ENCODE peak calls at places on chromosomes 4 and X, in eight cellular contexts. One of them, this sample, is unnamed.

GRCh38 chr4:77176606-77177005 is 19.6 kb downstream of the CCNG2 start:
- DNase-seq in AG04450: no peak
- DNase-seq in choroid plexus epithelial cell: no peak
- DNase-seq in ovary: no peak
- DNase-seq in body of pancreas: no peak
- DNase-seq in CD4-positive, alpha-beta T cell: no peak
- DNase-seq in MCF 10A: no peak
- DNase-seq in MM.1S: no peak
- DNase-seq in this sample: no peak

GRCh38 chr4:123398803-123399637 is 2.4 kb downstream of the SPRY1 start:
- DNase-seq in AG04450: no peak
- DNase-seq in CD4-positive, alpha-beta T cell: no peak
- DNase-seq in choroid plexus epithelial cell: peak
- DNase-seq in MM.1S: peak
- DNase-seq in body of pancreas: peak
- DNase-seq in ovary: peak
- DNase-seq in MCF 10A: peak
- DNase-seq in this sample: peak

GRCh38 chrX:69503835-69504625 is at the start of gene NALF2:
- DNase-seq in CD4-positive, alpha-beta T cell: no peak
- DNase-seq in MM.1S: peak
- DNase-seq in MCF 10A: peak
- DNase-seq in body of pancreas: peak
- DNase-seq in AG04450: no peak
- DNase-seq in choroid plexus epithelial cell: peak
- DNase-seq in ovary: peak
- DNase-seq in this sample: peak

GRCh38 chr4:122012735-122013134 is 60.9 kb upstream of the TRPC3 start:
- DNase-seq in body of pancreas: no peak
- DNase-seq in MM.1S: no peak
- DNase-seq in CD4-positive, alpha-beta T cell: no peak
- DNase-seq in ovary: no peak
- DNase-seq in MCF 10A: peak
- DNase-seq in choroid plexus epithelial cell: peak
- DNase-seq in AG04450: no peak
- DNase-seq in this sample: no peak

GRCh38 chr4:93710101-93710846 is 118.3 kb upstream of the ATOH1 start:
- DNase-seq in choroid plexus epithelial cell: no peak
- DNase-seq in ovary: no peak
- DNase-seq in CD4-positive, alpha-beta T cell: no peak
- DNase-seq in AG04450: no peak
- DNase-seq in body of pancreas: no peak
- DNase-seq in MCF 10A: peak
- DNase-seq in MM.1S: no peak
- DNase-seq in this sample: peak

GRCh38 chr4:140427104-140427918 is at the start of gene CLGN:
- DNase-seq in AG04450: no peak
- DNase-seq in MM.1S: peak
- DNase-seq in body of pancreas: peak
- DNase-seq in CD4-positive, alpha-beta T cell: peak
- DNase-seq in ovary: peak
- DNase-seq in MCF 10A: peak
- DNase-seq in choroid plexus epithelial cell: peak
- DNase-seq in this sample: peak

GRCh38 chr4:7710126-7710525 is 229.5 kb downstream of the AFAP1 start:
- DNase-seq in MM.1S: no peak
- DNase-seq in body of pancreas: no peak
- DNase-seq in ovary: no peak
- DNase-seq in MCF 10A: no peak
- DNase-seq in choroid plexus epithelial cell: no peak
- DNase-seq in AG04450: no peak
- DNase-seq in CD4-positive, alpha-beta T cell: no peak
- DNase-seq in this sample: no peak

GRCh38 chr4:89549907-89550306 is 242.3 kb upstream of the GPRIN3 start:
- DNase-seq in MM.1S: no peak
- DNase-seq in ovary: no peak
- DNase-seq in body of pancreas: no peak
- DNase-seq in choroid plexus epithelial cell: peak
- DNase-seq in MCF 10A: peak
- DNase-seq in CD4-positive, alpha-beta T cell: no peak
- DNase-seq in AG04450: peak
- DNase-seq in this sample: no peak

GRCh38 chr4:16212138-16212782 is 14.0 kb downstream of the TAPT1 start:
- DNase-seq in body of pancreas: no peak
- DNase-seq in AG04450: no peak
- DNase-seq in choroid plexus epithelial cell: no peak
- DNase-seq in MCF 10A: no peak
- DNase-seq in CD4-positive, alpha-beta T cell: no peak
- DNase-seq in MM.1S: no peak
- DNase-seq in ovary: no peak
- DNase-seq in this sample: no peak

GRCh38 chr4:37958932-37959331 is 1.3 kb upstream of the PTTG2 start:
- DNase-seq in body of pancreas: no peak
- DNase-seq in MM.1S: no peak
- DNase-seq in ovary: no peak
- DNase-seq in choroid plexus epithelial cell: no peak
- DNase-seq in CD4-positive, alpha-beta T cell: no peak
- DNase-seq in MCF 10A: no peak
- DNase-seq in AG04450: no peak
- DNase-seq in this sample: no peak

GRCh38 chr4:73989031-73989430 is 1.0 kb upstream of the PPBP start:
- DNase-seq in MM.1S: no peak
- DNase-seq in ovary: no peak
- DNase-seq in CD4-positive, alpha-beta T cell: no peak
- DNase-seq in AG04450: no peak
- DNase-seq in choroid plexus epithelial cell: no peak
- DNase-seq in body of pancreas: no peak
- DNase-seq in MCF 10A: no peak
- DNase-seq in this sample: no peak

GRCh38 chr4:148043990-148044645 is 312.2 kb downstream of the ARHGAP10 start:
- DNase-seq in AG04450: no peak
- DNase-seq in MM.1S: no peak
- DNase-seq in choroid plexus epithelial cell: no peak
- DNase-seq in ovary: no peak
- DNase-seq in CD4-positive, alpha-beta T cell: no peak
- DNase-seq in MCF 10A: no peak
- DNase-seq in body of pancreas: no peak
- DNase-seq in this sample: no peak

GRCh38 chr4:38119663-38120374 is 159.6 kb downstream of the PTTG2 start:
- DNase-seq in MM.1S: no peak
- DNase-seq in AG04450: peak
- DNase-seq in CD4-positive, alpha-beta T cell: no peak
- DNase-seq in ovary: peak
- DNase-seq in choroid plexus epithelial cell: peak
- DNase-seq in MCF 10A: peak
- DNase-seq in body of pancreas: no peak
- DNase-seq in this sample: peak

GRCh38 chr4:103204114-103204513 is 6.0 kb upstream of the CENPE start:
- DNase-seq in MCF 10A: peak
- DNase-seq in ovary: no peak
- DNase-seq in body of pancreas: no peak
- DNase-seq in choroid plexus epithelial cell: peak
- DNase-seq in AG04450: no peak
- DNase-seq in MM.1S: peak
- DNase-seq in CD4-positive, alpha-beta T cell: no peak
- DNase-seq in this sample: no peak

GRCh38 chrX:30275498-30275897 is 28.6 kb downstream of the MAGEB1 start:
- DNase-seq in MM.1S: no peak
- DNase-seq in body of pancreas: no peak
- DNase-seq in AG04450: no peak
- DNase-seq in choroid plexus epithelial cell: peak
- DNase-seq in ovary: no peak
- DNase-seq in MCF 10A: peak
- DNase-seq in CD4-positive, alpha-beta T cell: no peak
- DNase-seq in this sample: no peak

GRCh38 chr4:182880387-182881356 is 36.5 kb downstream of the DCTD start:
- DNase-seq in MM.1S: no peak
- DNase-seq in AG04450: no peak
- DNase-seq in choroid plexus epithelial cell: no peak
- DNase-seq in body of pancreas: no peak
- DNase-seq in CD4-positive, alpha-beta T cell: no peak
- DNase-seq in MCF 10A: peak
- DNase-seq in ovary: no peak
- DNase-seq in this sample: no peak

GRCh38 chrX:115268421-115268820 is 21.1 kb upstream of the LUZP4 start:
- DNase-seq in MM.1S: no peak
- DNase-seq in AG04450: no peak
- DNase-seq in ovary: no peak
- DNase-seq in CD4-positive, alpha-beta T cell: no peak
- DNase-seq in MCF 10A: peak
- DNase-seq in choroid plexus epithelial cell: peak
- DNase-seq in body of pancreas: no peak
- DNase-seq in this sample: no peak

GRCh38 chr4:38872620-38873019 is 5.0 kb downstream of the FAM114A1 start:
- DNase-seq in ovary: no peak
- DNase-seq in AG04450: no peak
- DNase-seq in MCF 10A: peak
- DNase-seq in CD4-positive, alpha-beta T cell: no peak
- DNase-seq in choroid plexus epithelial cell: peak
- DNase-seq in MM.1S: no peak
- DNase-seq in body of pancreas: peak
- DNase-seq in this sample: no peak

GRCh38 chr4:57040510-57040909 is 61.8 kb downstream of the POLR2B start:
- DNase-seq in MM.1S: no peak
- DNase-seq in choroid plexus epithelial cell: no peak
- DNase-seq in MCF 10A: no peak
- DNase-seq in AG04450: no peak
- DNase-seq in CD4-positive, alpha-beta T cell: no peak
- DNase-seq in ovary: no peak
- DNase-seq in body of pancreas: no peak
- DNase-seq in this sample: no peak

GRCh38 chr4:155624478-155624877 is 42.2 kb upstream of the GUCY1A1 start:
- DNase-seq in body of pancreas: no peak
- DNase-seq in MM.1S: no peak
- DNase-seq in AG04450: no peak
- DNase-seq in ovary: no peak
- DNase-seq in MCF 10A: no peak
- DNase-seq in CD4-positive, alpha-beta T cell: no peak
- DNase-seq in choroid plexus epithelial cell: no peak
- DNase-seq in this sample: no peak

GRCh38 chr4:137905930-137906329 is 336.2 kb downstream of the SLC7A11 start:
- DNase-seq in body of pancreas: no peak
- DNase-seq in CD4-positive, alpha-beta T cell: no peak
- DNase-seq in AG04450: no peak
- DNase-seq in MM.1S: no peak
- DNase-seq in MCF 10A: no peak
- DNase-seq in ovary: no peak
- DNase-seq in choroid plexus epithelial cell: peak
- DNase-seq in this sample: no peak

DNA sequence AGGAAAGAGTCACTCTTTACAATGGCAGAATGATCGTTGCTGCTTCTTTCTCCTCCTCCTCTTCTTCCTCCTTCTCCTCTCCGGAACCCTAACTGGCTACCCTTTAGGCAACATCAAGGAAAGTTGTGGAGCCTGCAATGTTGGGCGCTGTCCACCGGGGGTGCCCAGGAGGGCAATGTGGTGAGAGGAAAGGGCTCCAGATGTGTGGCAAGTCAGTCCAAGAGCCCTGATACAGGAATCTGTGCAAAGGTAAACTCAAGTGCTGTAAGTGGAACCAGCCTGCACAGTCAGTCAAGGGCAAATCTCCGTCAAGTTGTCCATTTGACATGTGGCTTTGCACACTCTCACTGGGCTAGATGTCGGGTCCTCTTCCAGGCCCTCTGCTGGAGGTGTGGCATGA is 2.8 kb downstream of the RTL5 start:
- DNase-seq in ovary: no peak
- DNase-seq in MM.1S: no peak
- DNase-seq in MCF 10A: peak
- DNase-seq in body of pancreas: no peak
- DNase-seq in choroid plexus epithelial cell: peak
- DNase-seq in CD4-positive, alpha-beta T cell: no peak
- DNase-seq in AG04450: no peak
- DNase-seq in this sample: peak
- TF ChIP-seq CTCF in ovary: no peak
- TF ChIP-seq CTCF in MM.1S: peak
- TF ChIP-seq CTCF in MCF 10A: peak
- TF ChIP-seq CTCF in body of pancreas: peak
- TF ChIP-seq CTCF in choroid plexus epithelial cell: peak
- TF ChIP-seq CTCF in CD4-positive, alpha-beta T cell: no peak
- TF ChIP-seq CTCF in AG04450: peak
- TF ChIP-seq CTCF in this sample: peak

GRCh38 chr4:80619070-80619674 is 283.6 kb downstream of the CFAP299 start:
- DNase-seq in body of pancreas: no peak
- DNase-seq in MM.1S: peak
- DNase-seq in CD4-positive, alpha-beta T cell: no peak
- DNase-seq in MCF 10A: peak
- DNase-seq in ovary: no peak
- DNase-seq in choroid plexus epithelial cell: peak
- DNase-seq in AG04450: no peak
- DNase-seq in this sample: no peak
- TF ChIP-seq CTCF in body of pancreas: no peak
- TF ChIP-seq CTCF in MM.1S: peak
- TF ChIP-seq CTCF in CD4-positive, alpha-beta T cell: no peak
- TF ChIP-seq CTCF in MCF 10A: peak
- TF ChIP-seq CTCF in ovary: no peak
- TF ChIP-seq CTCF in choroid plexus epithelial cell: peak
- TF ChIP-seq CTCF in AG04450: no peak
- TF ChIP-seq CTCF in this sample: peak

GRCh38 chr4:71107732-71108131 is 114.3 kb downstream of the DCK start:
- DNase-seq in ovary: no peak
- DNase-seq in MM.1S: no peak
- DNase-seq in MCF 10A: no peak
- DNase-seq in AG04450: no peak
- DNase-seq in body of pancreas: no peak
- DNase-seq in choroid plexus epithelial cell: no peak
- DNase-seq in CD4-positive, alpha-beta T cell: no peak
- DNase-seq in this sample: no peak

GRCh38 chr4:71110499-71110898 is 117.0 kb downstream of the DCK start:
- DNase-seq in CD4-positive, alpha-beta T cell: no peak
- DNase-seq in choroid plexus epithelial cell: no peak
- DNase-seq in MCF 10A: no peak
- DNase-seq in body of pancreas: no peak
- DNase-seq in AG04450: no peak
- DNase-seq in MM.1S: no peak
- DNase-seq in ovary: no peak
- DNase-seq in this sample: no peak

GRCh38 chr4:71113294-71113693 is 119.8 kb downstream of the DCK start:
- DNase-seq in AG04450: no peak
- DNase-seq in body of pancreas: no peak
- DNase-seq in MM.1S: no peak
- DNase-seq in ovary: no peak
- DNase-seq in MCF 10A: peak
- DNase-seq in CD4-positive, alpha-beta T cell: no peak
- DNase-seq in choroid plexus epithelial cell: no peak
- DNase-seq in this sample: no peak
- TF ChIP-seq CTCF in AG04450: peak
- TF ChIP-seq CTCF in body of pancreas: peak
- TF ChIP-seq CTCF in MM.1S: peak
- TF ChIP-seq CTCF in ovary: no peak
- TF ChIP-seq CTCF in MCF 10A: no peak
- TF ChIP-seq CTCF in CD4-positive, alpha-beta T cell: no peak
- TF ChIP-seq CTCF in choroid plexus epithelial cell: peak
- TF ChIP-seq CTCF in this sample: no peak

DNA sequence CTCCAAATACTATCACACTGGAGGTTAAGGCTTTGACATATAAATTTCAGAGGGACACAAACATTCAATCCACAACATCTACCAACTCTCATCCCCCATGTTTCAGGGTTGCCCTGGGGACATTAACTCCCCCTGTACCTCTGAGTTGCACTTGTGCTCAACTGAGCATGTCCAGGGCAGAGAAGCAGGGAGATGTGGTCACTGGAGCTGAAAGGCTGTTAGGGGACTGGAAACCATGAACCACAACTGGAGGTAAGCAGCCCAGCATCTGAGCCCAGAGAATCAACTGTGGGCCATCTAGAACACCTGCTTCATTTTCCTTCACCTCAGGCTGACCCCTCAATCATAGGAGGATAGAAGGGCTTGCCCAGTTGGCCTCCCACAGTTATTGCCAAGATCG is 641.1 kb downstream of the MID1IP1 start:
- DNase-seq in MM.1S: no peak
- DNase-seq in ovary: no peak
- DNase-seq in CD4-positive, alpha-beta T cell: no peak
- DNase-seq in body of pancreas: no peak
- DNase-seq in AG04450: no peak
- DNase-seq in MCF 10A: no peak
- DNase-seq in choroid plexus epithelial cell: no peak
- DNase-seq in this sample: no peak
- TF ChIP-seq CTCF in MM.1S: no peak
- TF ChIP-seq CTCF in ovary: no peak
- TF ChIP-seq CTCF in CD4-positive, alpha-beta T cell: no peak
- TF ChIP-seq CTCF in body of pancreas: no peak
- TF ChIP-seq CTCF in AG04450: no peak
- TF ChIP-seq CTCF in MCF 10A: no peak
- TF ChIP-seq CTCF in choroid plexus epithelial cell: no peak
- TF ChIP-seq CTCF in this sample: no peak

This sample was measured in glutamatergic neuron.